ENCODE peak calls at places on chromosomes 4 and X, in nine cellular contexts. One of them, this sample, is unnamed.

GRCh38 chr4:30605616-30606015 is 114.6 kb upstream of the PCDH7 start:
- DNase-seq in aorta: no peak
- DNase-seq in esophagus muscularis mucosa: no peak
- DNase-seq in CD4-positive, alpha-beta T cell: no peak
- DNase-seq in PC-9: no peak
- DNase-seq in esophagus squamous epithelium: no peak
- DNase-seq in CD8-positive, alpha-beta T cell: no peak
- DNase-seq in CD4-positive, alpha-beta memory T cell: no peak
- DNase-seq in stomach: no peak
- DNase-seq in this sample: no peak

GRCh38 chrX:149631293-149632165 is at the start of gene TMEM185A:
- DNase-seq in aorta: peak
- DNase-seq in esophagus muscularis mucosa: no peak
- DNase-seq in CD4-positive, alpha-beta T cell: peak
- DNase-seq in PC-9: peak
- DNase-seq in esophagus squamous epithelium: no peak
- DNase-seq in CD8-positive, alpha-beta T cell: peak
- DNase-seq in CD4-positive, alpha-beta memory T cell: peak
- DNase-seq in stomach: peak
- DNase-seq in this sample: peak

GRCh38 chr4:38235338-38235737 is 275.1 kb downstream of the PTTG2 start:
- DNase-seq in aorta: no peak
- DNase-seq in esophagus muscularis mucosa: peak
- DNase-seq in CD4-positive, alpha-beta T cell: no peak
- DNase-seq in PC-9: no peak
- DNase-seq in esophagus squamous epithelium: no peak
- DNase-seq in CD8-positive, alpha-beta T cell: no peak
- DNase-seq in CD4-positive, alpha-beta memory T cell: no peak
- DNase-seq in stomach: no peak
- DNase-seq in this sample: no peak

GRCh38 chr4:3797831-3798500 is 31.8 kb downstream of the ADRA2C start:
- DNase-seq in aorta: peak
- DNase-seq in esophagus muscularis mucosa: no peak
- DNase-seq in CD4-positive, alpha-beta T cell: no peak
- DNase-seq in PC-9: no peak
- DNase-seq in esophagus squamous epithelium: no peak
- DNase-seq in CD8-positive, alpha-beta T cell: no peak
- DNase-seq in CD4-positive, alpha-beta memory T cell: no peak
- DNase-seq in stomach: no peak
- DNase-seq in this sample: no peak

GRCh38 chrX:56000729-56001128 is 231.4 kb upstream of the KLF8 start:
- DNase-seq in aorta: no peak
- DNase-seq in esophagus muscularis mucosa: no peak
- DNase-seq in CD4-positive, alpha-beta T cell: no peak
- DNase-seq in PC-9: no peak
- DNase-seq in esophagus squamous epithelium: no peak
- DNase-seq in CD8-positive, alpha-beta T cell: no peak
- DNase-seq in CD4-positive, alpha-beta memory T cell: no peak
- DNase-seq in stomach: no peak
- DNase-seq in this sample: no peak

GRCh38 chrX:153474718-153475117 is 4.3 kb upstream of the HAUS7 start:
- DNase-seq in aorta: peak
- DNase-seq in esophagus muscularis mucosa: no peak
- DNase-seq in CD4-positive, alpha-beta T cell: peak
- DNase-seq in PC-9: no peak
- DNase-seq in esophagus squamous epithelium: no peak
- DNase-seq in CD8-positive, alpha-beta T cell: peak
- DNase-seq in CD4-positive, alpha-beta memory T cell: peak
- DNase-seq in stomach: peak
- DNase-seq in this sample: peak

GRCh38 chrX:153806999-153807575 is 12.6 kb downstream of the SSR4 start:
- DNase-seq in aorta: no peak
- DNase-seq in esophagus muscularis mucosa: no peak
- DNase-seq in CD4-positive, alpha-beta T cell: no peak
- DNase-seq in PC-9: no peak
- DNase-seq in esophagus squamous epithelium: no peak
- DNase-seq in CD8-positive, alpha-beta T cell: no peak
- DNase-seq in CD4-positive, alpha-beta memory T cell: no peak
- DNase-seq in stomach: no peak
- DNase-seq in this sample: no peak

GRCh38 chr4:16253127-16253960 is 27.1 kb upstream of the TAPT1 start:
- DNase-seq in aorta: no peak
- DNase-seq in esophagus muscularis mucosa: no peak
- DNase-seq in CD4-positive, alpha-beta T cell: no peak
- DNase-seq in PC-9: peak
- DNase-seq in esophagus squamous epithelium: no peak
- DNase-seq in CD8-positive, alpha-beta T cell: no peak
- DNase-seq in CD4-positive, alpha-beta memory T cell: no peak
- DNase-seq in stomach: no peak
- DNase-seq in this sample: peak

GRCh38 chr4:175542787-175543186 is 269.3 kb downstream of the GPM6A start:
- DNase-seq in aorta: no peak
- DNase-seq in esophagus muscularis mucosa: no peak
- DNase-seq in CD4-positive, alpha-beta T cell: no peak
- DNase-seq in PC-9: no peak
- DNase-seq in esophagus squamous epithelium: no peak
- DNase-seq in CD8-positive, alpha-beta T cell: no peak
- DNase-seq in CD4-positive, alpha-beta memory T cell: no peak
- DNase-seq in stomach: no peak
- DNase-seq in this sample: no peak

GRCh38 chrX:106698693-106699092 is 27.8 kb upstream of the RNF128 start:
- DNase-seq in aorta: no peak
- DNase-seq in esophagus muscularis mucosa: no peak
- DNase-seq in CD4-positive, alpha-beta T cell: no peak
- DNase-seq in PC-9: no peak
- DNase-seq in esophagus squamous epithelium: no peak
- DNase-seq in CD8-positive, alpha-beta T cell: no peak
- DNase-seq in CD4-positive, alpha-beta memory T cell: no peak
- DNase-seq in stomach: no peak
- DNase-seq in this sample: peak

GRCh38 chrX:103805860-103806259 is 26.2 kb downstream of the RAB9B start:
- DNase-seq in aorta: no peak
- DNase-seq in esophagus muscularis mucosa: no peak
- DNase-seq in CD4-positive, alpha-beta T cell: no peak
- DNase-seq in PC-9: no peak
- DNase-seq in esophagus squamous epithelium: no peak
- DNase-seq in CD8-positive, alpha-beta T cell: no peak
- DNase-seq in CD4-positive, alpha-beta memory T cell: no peak
- DNase-seq in stomach: no peak
- DNase-seq in this sample: no peak

GRCh38 chr4:8819421-8820177 is 52.0 kb downstream of the HMX1 start:
- DNase-seq in aorta: peak
- DNase-seq in esophagus muscularis mucosa: peak
- DNase-seq in CD4-positive, alpha-beta T cell: no peak
- DNase-seq in PC-9: no peak
- DNase-seq in esophagus squamous epithelium: no peak
- DNase-seq in CD8-positive, alpha-beta T cell: no peak
- DNase-seq in CD4-positive, alpha-beta memory T cell: no peak
- DNase-seq in stomach: peak
- DNase-seq in this sample: no peak

GRCh38 chrX:108032944-108033343 is 11.9 kb upstream of the VSIG1 start:
- DNase-seq in aorta: no peak
- DNase-seq in esophagus muscularis mucosa: no peak
- DNase-seq in CD4-positive, alpha-beta T cell: no peak
- DNase-seq in PC-9: no peak
- DNase-seq in esophagus squamous epithelium: no peak
- DNase-seq in CD8-positive, alpha-beta T cell: no peak
- DNase-seq in CD4-positive, alpha-beta memory T cell: no peak
- DNase-seq in stomach: peak
- DNase-seq in this sample: no peak

GRCh38 chr4:52126946-52127345 is 75.8 kb downstream of the SPATA18 start:
- DNase-seq in aorta: no peak
- DNase-seq in esophagus muscularis mucosa: no peak
- DNase-seq in CD4-positive, alpha-beta T cell: no peak
- DNase-seq in PC-9: no peak
- DNase-seq in esophagus squamous epithelium: no peak
- DNase-seq in CD8-positive, alpha-beta T cell: no peak
- DNase-seq in CD4-positive, alpha-beta memory T cell: no peak
- DNase-seq in stomach: no peak
- DNase-seq in this sample: peak

GRCh38 chrX:153689654-153690465 is 2.1 kb downstream of the SLC6A8 start:
- DNase-seq in aorta: no peak
- DNase-seq in esophagus muscularis mucosa: no peak
- DNase-seq in CD4-positive, alpha-beta T cell: no peak
- DNase-seq in PC-9: no peak
- DNase-seq in esophagus squamous epithelium: no peak
- DNase-seq in CD8-positive, alpha-beta T cell: no peak
- DNase-seq in CD4-positive, alpha-beta memory T cell: no peak
- DNase-seq in stomach: no peak
- DNase-seq in this sample: peak

GRCh38 chr4:125187621-125188176 is 127.1 kb upstream of the FAT4 start:
- DNase-seq in aorta: no peak
- DNase-seq in esophagus muscularis mucosa: no peak
- DNase-seq in CD4-positive, alpha-beta T cell: no peak
- DNase-seq in PC-9: no peak
- DNase-seq in esophagus squamous epithelium: no peak
- DNase-seq in CD8-positive, alpha-beta T cell: no peak
- DNase-seq in CD4-positive, alpha-beta memory T cell: no peak
- DNase-seq in stomach: peak
- DNase-seq in this sample: peak

GRCh38 chr4:55397024-55397520 is 1.3 kb downstream of the TMEM165 start:
- DNase-seq in aorta: no peak
- DNase-seq in esophagus muscularis mucosa: no peak
- DNase-seq in CD4-positive, alpha-beta T cell: no peak
- DNase-seq in PC-9: no peak
- DNase-seq in esophagus squamous epithelium: no peak
- DNase-seq in CD8-positive, alpha-beta T cell: no peak
- DNase-seq in CD4-positive, alpha-beta memory T cell: no peak
- DNase-seq in stomach: no peak
- DNase-seq in this sample: no peak

GRCh38 chr4:150578745-150579470 is 3.0 kb upstream of the MAB21L2 start:
- DNase-seq in aorta: no peak
- DNase-seq in esophagus muscularis mucosa: no peak
- DNase-seq in CD4-positive, alpha-beta T cell: no peak
- DNase-seq in PC-9: no peak
- DNase-seq in esophagus squamous epithelium: no peak
- DNase-seq in CD8-positive, alpha-beta T cell: no peak
- DNase-seq in CD4-positive, alpha-beta memory T cell: no peak
- DNase-seq in stomach: no peak
- DNase-seq in this sample: no peak

GRCh38 chrX:155864655-155865054 is 16.5 kb upstream of the VAMP7 start:
- DNase-seq in aorta: no peak
- DNase-seq in esophagus muscularis mucosa: no peak
- DNase-seq in CD4-positive, alpha-beta T cell: no peak
- DNase-seq in PC-9: no peak
- DNase-seq in esophagus squamous epithelium: no peak
- DNase-seq in CD8-positive, alpha-beta T cell: no peak
- DNase-seq in CD4-positive, alpha-beta memory T cell: no peak
- DNase-seq in stomach: no peak
- DNase-seq in this sample: peak

GRCh38 chrX:11137543-11138139 is 26.5 kb downstream of the HCCS start:
- DNase-seq in aorta: no peak
- DNase-seq in esophagus muscularis mucosa: no peak
- DNase-seq in CD4-positive, alpha-beta T cell: no peak
- DNase-seq in PC-9: no peak
- DNase-seq in esophagus squamous epithelium: no peak
- DNase-seq in CD8-positive, alpha-beta T cell: no peak
- DNase-seq in CD4-positive, alpha-beta memory T cell: peak
- DNase-seq in stomach: no peak
- DNase-seq in this sample: no peak

GRCh38 chrX:28638775-28639174 is 51.5 kb downstream of the IL1RAPL1 start:
- DNase-seq in aorta: no peak
- DNase-seq in esophagus muscularis mucosa: no peak
- DNase-seq in CD4-positive, alpha-beta T cell: no peak
- DNase-seq in PC-9: no peak
- DNase-seq in esophagus squamous epithelium: no peak
- DNase-seq in CD8-positive, alpha-beta T cell: no peak
- DNase-seq in CD4-positive, alpha-beta memory T cell: no peak
- DNase-seq in stomach: no peak
- DNase-seq in this sample: no peak

GRCh38 chrX:53236025-53236679 is 11.1 kb upstream of the KDM5C start:
- DNase-seq in aorta: no peak
- DNase-seq in esophagus muscularis mucosa: no peak
- DNase-seq in CD4-positive, alpha-beta T cell: no peak
- DNase-seq in PC-9: no peak
- DNase-seq in esophagus squamous epithelium: no peak
- DNase-seq in CD8-positive, alpha-beta T cell: no peak
- DNase-seq in CD4-positive, alpha-beta memory T cell: no peak
- DNase-seq in stomach: no peak
- DNase-seq in this sample: no peak

DNA sequence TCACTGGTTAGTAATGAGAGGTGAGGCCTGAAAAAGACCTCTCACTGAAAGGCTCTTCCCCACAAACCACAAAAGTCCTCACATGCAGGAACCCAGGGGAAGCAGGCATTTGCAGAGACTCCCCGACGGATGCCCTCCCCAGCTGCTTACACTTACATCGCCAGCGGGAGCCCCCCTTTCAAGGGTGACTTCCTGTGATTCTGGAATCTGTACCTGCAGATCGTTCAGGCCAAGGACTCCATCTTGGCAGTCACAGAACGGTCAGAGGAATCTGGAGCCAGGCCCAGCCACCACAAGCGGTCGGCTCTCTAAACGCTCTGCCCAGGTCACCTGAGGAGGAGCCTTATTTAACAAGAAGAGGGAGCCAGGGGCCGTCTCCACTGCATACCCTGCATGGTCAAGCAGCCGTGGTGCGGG is 71.3 kb upstream of the STS start:
- DNase-seq in aorta: no peak
- DNase-seq in esophagus muscularis mucosa: no peak
- DNase-seq in CD4-positive, alpha-beta T cell: no peak
- DNase-seq in PC-9: no peak
- DNase-seq in esophagus squamous epithelium: no peak
- DNase-seq in CD8-positive, alpha-beta T cell: no peak
- DNase-seq in CD4-positive, alpha-beta memory T cell: no peak
- DNase-seq in stomach: no peak
- DNase-seq in this sample: no peak
- H3K27ac ChIP-seq in aorta: no peak
- H3K27ac ChIP-seq in esophagus muscularis mucosa: no peak
- H3K27ac ChIP-seq in CD4-positive, alpha-beta T cell: no peak
- H3K27ac ChIP-seq in PC-9: no peak
- H3K27ac ChIP-seq in esophagus squamous epithelium: no peak
- H3K27ac ChIP-seq in CD8-positive, alpha-beta T cell: no peak
- H3K27ac ChIP-seq in CD4-positive, alpha-beta memory T cell: no peak
- H3K27ac ChIP-seq in stomach: no peak
- H3K27ac ChIP-seq in this sample: no peak

GRCh38 chr4:18401435-18401834 is 379.9 kb upstream of the LCORL start:
- DNase-seq in aorta: no peak
- DNase-seq in esophagus muscularis mucosa: no peak
- DNase-seq in CD4-positive, alpha-beta T cell: no peak
- DNase-seq in PC-9: no peak
- DNase-seq in esophagus squamous epithelium: no peak
- DNase-seq in CD8-positive, alpha-beta T cell: no peak
- DNase-seq in CD4-positive, alpha-beta memory T cell: no peak
- DNase-seq in stomach: no peak
- DNase-seq in this sample: no peak
- H3K27ac ChIP-seq in aorta: no peak
- H3K27ac ChIP-seq in esophagus muscularis mucosa: no peak
- H3K27ac ChIP-seq in CD4-positive, alpha-beta T cell: no peak
- H3K27ac ChIP-seq in PC-9: no peak
- H3K27ac ChIP-seq in esophagus squamous epithelium: no peak
- H3K27ac ChIP-seq in CD8-positive, alpha-beta T cell: no peak
- H3K27ac ChIP-seq in CD4-positive, alpha-beta memory T cell: no peak
- H3K27ac ChIP-seq in stomach: no peak
- H3K27ac ChIP-seq in this sample: no peak

GRCh38 chr4:111989817-111990216 is 155.4 kb upstream of the FAM241A start:
- DNase-seq in aorta: no peak
- DNase-seq in esophagus muscularis mucosa: no peak
- DNase-seq in CD4-positive, alpha-beta T cell: no peak
- DNase-seq in PC-9: no peak
- DNase-seq in esophagus squamous epithelium: no peak
- DNase-seq in CD8-positive, alpha-beta T cell: no peak
- DNase-seq in CD4-positive, alpha-beta memory T cell: no peak
- DNase-seq in stomach: no peak
- DNase-seq in this sample: no peak
- H3K27ac ChIP-seq in aorta: no peak
- H3K27ac ChIP-seq in esophagus muscularis mucosa: no peak
- H3K27ac ChIP-seq in CD4-positive, alpha-beta T cell: no peak
- H3K27ac ChIP-seq in PC-9: no peak
- H3K27ac ChIP-seq in esophagus squamous epithelium: no peak
- H3K27ac ChIP-seq in CD8-positive, alpha-beta T cell: no peak
- H3K27ac ChIP-seq in CD4-positive, alpha-beta memory T cell: no peak
- H3K27ac ChIP-seq in stomach: no peak
- H3K27ac ChIP-seq in this sample: no peak

GRCh38 chrX:133965321-133965720 is 20.1 kb downstream of the GPC3 start:
- DNase-seq in aorta: no peak
- DNase-seq in esophagus muscularis mucosa: no peak
- DNase-seq in CD4-positive, alpha-beta T cell: no peak
- DNase-seq in PC-9: no peak
- DNase-seq in esophagus squamous epithelium: no peak
- DNase-seq in CD8-positive, alpha-beta T cell: no peak
- DNase-seq in CD4-positive, alpha-beta memory T cell: no peak
- DNase-seq in stomach: no peak
- DNase-seq in this sample: no peak
- H3K27ac ChIP-seq in aorta: no peak
- H3K27ac ChIP-seq in esophagus muscularis mucosa: no peak
- H3K27ac ChIP-seq in CD4-positive, alpha-beta T cell: no peak
- H3K27ac ChIP-seq in PC-9: no peak
- H3K27ac ChIP-seq in esophagus squamous epithelium: no peak
- H3K27ac ChIP-seq in CD8-positive, alpha-beta T cell: no peak
- H3K27ac ChIP-seq in CD4-positive, alpha-beta memory T cell: no peak
- H3K27ac ChIP-seq in stomach: no peak
- H3K27ac ChIP-seq in this sample: no peak